ENCODE peak calls at places on chromosomes 6 and 20, in five cellular contexts. B is esophagus muscularis mucosa, C is GM23248, G is stomach, Y is transverse colon. R is an unnamed sample. For H3K4me1, the result is how much of the 10 kb centered on the place peaks cover.

GRCh38 chr6:166862287-166862977 is 93.9 kb downstream of the RNASET2 start:
- DNase-seq in B (peak), C (peak), G (peak), Y (no peak), R (no peak)

GRCh38 chr6:110873981-110874879 is at the start of gene AMD1:
- DNase-seq in B (peak), C (peak), G (peak), Y (peak), R (peak)

GRCh38 chr20:47784599-47785320 is 521 bp downstream of the SULF2 start:
- DNase-seq in B (no peak), C (peak), G (no peak), Y (peak), R (peak)

GRCh38 chr6:87791982-87792381 is 89.9 kb upstream of the AKIRIN2 start:
- DNase-seq in B (no peak), C (no peak), G (no peak), Y (no peak), R (no peak)

GRCh38 chr20:45833883-45834796 is 541 bp downstream of the SNX21 start:
- DNase-seq in B (no peak), C (peak), G (peak), Y (peak), R (peak)

GRCh38 chr6:57317060-57317943 is at the start of gene PRIM2:
- DNase-seq in B (peak), C (peak), G (peak), Y (peak), R (peak)

GRCh38 chr6:157107915-157108651 is 215.2 kb downstream of the TMEM242 start:
- DNase-seq in B (peak), C (peak), G (no peak), Y (no peak), R (peak)

GRCh38 chr20:46145646-46146045 is 27.5 kb downstream of the CD40 start:
- DNase-seq in B (no peak), C (no peak), G (no peak), Y (no peak), R (no peak)

GRCh38 chr6:69936674-69937363 is 70.5 kb downstream of the COL19A1 start:
- DNase-seq in B (no peak), C (peak), G (no peak), Y (no peak), R (no peak)

GRCh38 chr20:32966881-32967781 is 37.1 kb downstream of the SUN5 start:
- DNase-seq in B (peak), C (no peak), G (peak), Y (peak), R (no peak)

GRCh38 chr6:56954389-56955170 is at the start of gene BEND6:
- DNase-seq in B (no peak), C (peak), G (peak), Y (peak), R (peak)

GRCh38 chr6:121917263-121917829 is 481.9 kb downstream of the GJA1 start:
- DNase-seq in B (no peak), C (no peak), G (no peak), Y (no peak), R (no peak)

GRCh38 chr6:141139461-141139860 is 993.3 kb upstream of the GJE1 start:
- DNase-seq in B (no peak), C (no peak), G (no peak), Y (no peak), R (no peak)

GRCh38 chr6:113690255-113690956 is 166.7 kb upstream of the MARCKS start:
- DNase-seq in B (peak), C (peak), G (no peak), Y (no peak), R (peak)

GRCh38 chr6:143325379-143326140 is 124.9 kb downstream of the ADAT2 start:
- DNase-seq in B (no peak), C (peak), G (no peak), Y (no peak), R (peak)

GRCh38 chr6:31572041-31572911 is at the start of gene LTA:
- DNase-seq in B (no peak), C (no peak), G (no peak), Y (peak), R (no peak)

DNA sequence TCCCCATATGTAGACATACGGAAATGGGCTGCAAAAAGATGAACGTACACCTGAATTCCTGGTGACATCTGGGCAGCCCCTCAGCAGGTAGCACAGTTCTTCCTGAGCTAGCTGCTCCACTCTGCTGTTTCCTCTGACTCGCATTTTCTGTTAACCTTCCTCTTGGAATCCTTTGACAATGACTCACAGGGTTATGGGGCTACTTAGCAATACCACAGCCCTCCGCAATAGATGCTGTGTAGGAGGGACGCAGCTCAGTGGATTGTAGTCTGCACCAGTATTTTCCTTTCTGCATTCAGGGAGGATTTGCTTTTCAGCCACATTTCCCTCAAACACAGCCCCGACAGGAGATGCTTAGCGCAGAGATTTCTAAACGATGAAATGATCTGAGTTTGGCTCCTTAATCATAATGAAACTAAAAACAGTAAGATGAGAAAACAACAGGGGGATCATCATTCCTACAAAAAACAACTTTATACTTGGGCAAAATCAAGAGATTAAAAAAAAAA is 12.4 kb downstream of the BACH2 start:
- DNase-seq in B (no peak), C (peak), G (no peak), Y (no peak), R (peak)
- H3K27ac ChIP-seq in B (peak), C (peak), G (no peak), Y (peak), R (peak)

GRCh38 chr6:149025061-149025460 is 278.2 kb downstream of the UST start:
- DNase-seq in B (no peak), C (no peak), G (no peak), Y (no peak), R (no peak)
- H3K4me1 ChIP-seq in B (under half), C (under half), G (under half), Y (under half), R (under half)

DNA sequence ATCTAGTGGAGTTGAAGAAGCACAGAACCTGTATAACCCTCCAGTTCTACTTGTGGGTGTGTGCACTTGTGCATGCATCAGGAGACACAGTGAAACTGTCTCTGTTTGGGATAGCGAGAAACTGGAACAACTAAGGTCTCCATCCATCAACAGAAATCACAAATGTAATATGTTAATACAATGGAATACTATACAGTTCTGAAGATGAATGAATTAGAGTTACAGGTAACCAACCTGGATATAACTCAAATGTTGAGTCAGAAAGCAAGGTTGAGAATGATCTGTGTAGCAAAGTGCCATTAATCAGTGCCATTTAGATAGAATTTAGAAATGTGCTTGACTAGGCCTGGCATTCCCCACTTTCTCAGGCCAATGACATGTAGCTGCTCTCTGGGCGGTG is 4.6 kb upstream of the NSFL1C start:
- DNase-seq in B (no peak), C (no peak), G (no peak), Y (no peak), R (no peak)
- H3K27ac ChIP-seq in B (no peak), C (peak), G (no peak), Y (no peak), R (no peak)

GRCh38 chr6:33790910-33791309 is 2.0 kb upstream of the LEMD2 start:
- DNase-seq in B (no peak), C (no peak), G (no peak), Y (no peak), R (no peak)
- H3K4me1 ChIP-seq in B (under half), C (under half), G (under half), Y (under half), R (under half)

DNA sequence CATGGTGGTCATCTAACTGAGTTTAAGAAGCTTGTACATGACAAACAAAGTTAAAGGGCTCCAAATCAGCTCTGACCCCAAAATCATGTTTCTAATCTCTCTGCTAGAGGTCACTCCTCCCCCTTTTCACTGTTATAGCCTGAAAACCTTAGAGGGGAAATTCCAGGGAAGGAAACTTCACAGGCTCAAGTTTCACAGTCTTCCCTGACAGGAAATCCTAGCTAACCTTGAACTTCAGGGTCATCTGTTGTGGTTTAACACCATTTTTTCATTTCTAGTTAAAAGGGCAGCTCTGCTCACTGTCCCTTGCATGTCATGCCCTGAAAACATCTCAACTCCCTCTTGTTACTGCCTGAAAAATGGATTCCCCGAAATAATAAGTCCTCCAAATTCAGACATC is 104.4 kb upstream of the BMP2 start:
- DNase-seq in B (no peak), C (no peak), G (no peak), Y (no peak), R (no peak)
- H3K27ac ChIP-seq in B (no peak), C (no peak), G (no peak), Y (peak), R (no peak)

GRCh38 chr6:1045239-1045638 is 266.7 kb upstream of the FOXQ1 start:
- DNase-seq in B (no peak), C (no peak), G (no peak), Y (no peak), R (no peak)

GRCh38 chr6:1040393-1040792 is 271.5 kb upstream of the FOXQ1 start:
- DNase-seq in B (no peak), C (no peak), G (no peak), Y (no peak), R (no peak)

GRCh38 chr6:1042583-1043457 is 269.1 kb upstream of the FOXQ1 start:
- DNase-seq in B (no peak), C (no peak), G (no peak), Y (no peak), R (no peak)

GRCh38 chr6:1044040-1044836 is 267.7 kb upstream of the FOXQ1 start:
- DNase-seq in B (no peak), C (no peak), G (peak), Y (peak), R (no peak)

GRCh38 chr6:1043458-1043836 is 268.5 kb upstream of the FOXQ1 start:
- DNase-seq in B (no peak), C (peak), G (no peak), Y (no peak), R (no peak)
- H3K4me1 ChIP-seq in B (under half), C (under half), G (under half), Y (under half), R (under half)

DNA sequence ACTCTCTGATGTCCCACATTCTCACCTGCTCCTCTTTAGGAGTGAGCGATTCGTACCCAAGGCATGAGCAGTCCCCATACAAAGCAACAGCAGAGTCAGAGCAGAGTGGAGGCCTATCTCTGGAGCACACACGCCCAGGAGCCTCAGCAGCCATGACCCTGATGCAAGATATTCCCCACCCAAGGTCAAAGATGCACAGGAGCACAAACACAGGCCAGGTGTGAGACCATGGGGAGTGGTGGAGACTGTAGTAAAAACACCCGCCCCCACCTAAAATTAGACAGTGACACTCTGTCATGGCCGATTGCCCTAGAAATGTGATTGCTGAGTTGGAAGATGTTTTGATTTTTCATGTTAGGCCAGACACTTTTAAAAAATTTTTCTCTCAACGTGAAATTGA is 21.4 kb downstream of the RRBP1 start:
- DNase-seq in B (no peak), C (no peak), G (no peak), Y (no peak), R (no peak)
- H3K27ac ChIP-seq in B (peak), C (peak), G (no peak), Y (peak), R (no peak)

DNA sequence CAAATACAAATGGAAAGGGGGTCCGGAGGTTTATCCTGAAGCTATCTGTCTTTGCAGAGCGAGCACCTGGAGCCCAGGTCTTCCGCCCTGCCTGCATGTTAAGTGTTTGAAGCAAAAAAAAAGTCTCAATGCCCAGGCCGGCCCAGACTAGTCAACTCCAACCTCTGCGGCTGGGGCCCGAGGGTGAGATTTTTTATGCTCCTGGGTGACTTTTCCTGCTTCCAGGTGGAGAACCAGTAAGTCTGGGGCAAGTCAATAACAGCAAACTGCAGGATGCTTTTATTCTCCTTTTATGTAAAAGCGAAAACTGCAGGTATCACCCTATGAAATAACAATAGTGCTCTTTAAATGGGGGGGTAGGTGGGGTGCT is 2.0 kb upstream of the ZBP1 start:
- DNase-seq in B (no peak), C (no peak), G (no peak), Y (no peak), R (peak)
- H3K4me1 ChIP-seq in B (under half), C (under half), G (under half), Y (under half), R (under half)

DNA sequence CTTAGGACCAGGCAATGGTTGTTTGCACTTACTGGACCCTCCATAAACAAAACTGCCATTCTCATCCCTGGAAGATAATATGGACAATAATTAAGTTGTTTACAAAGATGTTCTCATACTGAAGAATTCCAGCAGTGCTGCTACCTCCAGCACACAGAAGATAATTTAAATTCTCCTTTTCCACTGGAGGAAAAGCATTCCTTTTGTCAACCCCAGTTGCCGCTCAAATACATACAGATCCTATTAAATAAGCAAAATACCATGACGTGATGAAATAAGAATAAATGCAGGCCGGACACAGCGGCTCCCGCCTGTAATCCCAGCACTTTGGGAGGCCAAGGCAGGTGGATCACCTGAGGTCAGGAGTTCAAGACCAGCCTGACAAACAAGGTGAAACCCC is 54.5 kb upstream of the IPCEF1 start:
- DNase-seq in B (no peak), C (no peak), G (no peak), Y (no peak), R (no peak)
- H3K27ac ChIP-seq in B (peak), C (peak), G (peak), Y (peak), R (no peak)

R was measured in foreskin keratinocyte.